ENCODE peak calls at places on chromosomes 16 and 17, in nine cellular contexts. J, S, D, K, M, A, U, N and P are unnamed samples.

GRCh38 chr17:31724026-31724425 is 135.0 kb downstream of the COPRS start:
- DNase-seq in N (no peak), D (peak), S (no peak), U (peak), J (no peak), K (no peak), M (no peak), A (peak), P (peak)

GRCh38 chr16:3478242-3478925 is 16.9 kb downstream of the C16orf90 start:
- DNase-seq in K (no peak), J (no peak), M (no peak), A (no peak), N (no peak), D (no peak), U (no peak), S (no peak), P (no peak)

GRCh38 chr16:66309409-66309808 is 57.1 kb upstream of the CDH5 start:
- DNase-seq in N (no peak), K (no peak), J (no peak), A (no peak), U (no peak), M (no peak), S (no peak), D (no peak), P (no peak)

GRCh38 chr16:12500771-12501170 is 302.9 kb downstream of the CPPED1 start:
- DNase-seq in J (no peak), U (no peak), S (no peak), K (no peak), N (peak), D (no peak), A (no peak), M (no peak), P (no peak)

GRCh38 chr17:76893623-76894358 is 25.6 kb downstream of the MGAT5B start:
- DNase-seq in M (no peak), A (no peak), U (no peak), N (no peak), S (no peak), D (no peak), J (no peak), K (no peak), P (no peak)

GRCh38 chr17:19753661-19754463 is 5.8 kb upstream of the ALDH3A1 start:
- DNase-seq in U (peak), A (peak), M (peak), S (no peak), N (no peak), K (no peak), D (peak), J (no peak), P (no peak)

GRCh38 chr16:4513881-4514280 is 24.7 kb downstream of the CDIP1 start:
- DNase-seq in M (no peak), D (no peak), N (no peak), A (no peak), J (no peak), U (no peak), S (no peak), K (no peak), P (no peak)

GRCh38 chr16:70391881-70392481 is 45.3 kb downstream of the DDX19A start:
- DNase-seq in J (no peak), S (no peak), U (peak), K (no peak), A (peak), N (no peak), D (no peak), M (no peak), P (peak)

GRCh38 chr17:57597531-57598453 is 147.3 kb downstream of the CCDC182 start:
- DNase-seq in D (peak), A (peak), M (no peak), S (peak), J (no peak), K (peak), N (peak), U (peak), P (peak)

GRCh38 chr17:79114455-79115301 is 40.1 kb downstream of the ENGASE start:
- DNase-seq in S (no peak), A (peak), K (no peak), J (no peak), U (peak), M (no peak), N (no peak), D (no peak), P (peak)

GRCh38 chr16:30820952-30821421 is 34.0 kb upstream of the ZNF629 start:
- DNase-seq in D (no peak), S (no peak), U (no peak), M (no peak), A (no peak), K (no peak), J (no peak), N (no peak), P (no peak)

GRCh38 chr16:67176662-67177061 is 6.3 kb downstream of the NOL3 start:
- DNase-seq in M (no peak), K (no peak), S (no peak), J (no peak), U (no peak), N (no peak), D (no peak), A (no peak), P (no peak)

GRCh38 chr16:86368261-86368660 is 142.1 kb upstream of the FOXF1 start:
- DNase-seq in S (no peak), D (no peak), N (no peak), K (no peak), U (no peak), M (no peak), J (no peak), A (no peak), P (no peak)

GRCh38 chr16:30567160-30567990 is 4.1 kb downstream of the ZNF688 start:
- DNase-seq in J (no peak), M (peak), A (no peak), N (peak), K (peak), S (no peak), U (peak), D (no peak), P (no peak)

GRCh38 chr17:77723909-77724875 is 234.3 kb upstream of the TNRC6C start:
- DNase-seq in D (peak), S (no peak), J (no peak), A (no peak), M (no peak), K (no peak), U (no peak), N (no peak), P (no peak)

GRCh38 chr16:2712063-2712441 is 8.0 kb downstream of the PRSS27 start:
- DNase-seq in U (no peak), K (no peak), M (no peak), N (no peak), J (no peak), D (no peak), A (no peak), S (no peak), P (no peak)

GRCh38 chr16:23140082-23140481 is 9.2 kb downstream of the USP31 start:
- DNase-seq in S (no peak), U (no peak), N (no peak), J (no peak), M (no peak), K (no peak), A (no peak), D (no peak), P (no peak)

GRCh38 chr17:39769974-39770587 is 32.3 kb downstream of the GRB7 start:
- DNase-seq in U (peak), N (peak), D (no peak), S (peak), A (peak), K (peak), M (no peak), J (no peak), P (no peak)

GRCh38 chr16:48366165-48367093 is 18.8 kb downstream of the SIAH1 start:
- DNase-seq in K (peak), M (no peak), J (no peak), S (peak), U (peak), D (peak), N (peak), A (peak), P (peak)

GRCh38 chr17:50573866-50574571 is 13.5 kb downstream of the CACNA1G start:
- DNase-seq in M (no peak), A (no peak), K (no peak), S (no peak), U (no peak), J (no peak), D (no peak), N (no peak), P (no peak)

GRCh38 chr17:7838291-7839075 is 4.5 kb downstream of the KDM6B start:
- DNase-seq in D (no peak), S (no peak), U (peak), K (peak), A (peak), M (no peak), N (peak), J (no peak), P (no peak)

GRCh38 chr16:27792486-27793275 is 242.7 kb downstream of the KATNIP start:
- DNase-seq in S (no peak), K (no peak), M (no peak), U (peak), N (no peak), D (peak), A (no peak), J (no peak), P (no peak)

GRCh38 chr17:9127340-9127739 is 106.0 kb downstream of the NTN1 start:
- DNase-seq in N (no peak), D (no peak), U (no peak), A (no peak), K (no peak), S (no peak), J (no peak), M (no peak), P (no peak)

GRCh38 chr16:57020651-57021050 is 31.3 kb downstream of the NLRC5 start:
- DNase-seq in M (no peak), K (no peak), S (no peak), A (no peak), D (no peak), U (no peak), J (no peak), N (no peak), P (no peak)

GRCh38 chr16:80462902-80463301 is 77.9 kb upstream of the DYNLRB2 start:
- DNase-seq in D (no peak), M (no peak), A (no peak), N (no peak), J (no peak), S (no peak), U (no peak), K (no peak), P (no peak)

GRCh38 chr17:82767041-82767754 is 15.3 kb downstream of the TBCD start:
- DNase-seq in J (no peak), D (no peak), A (no peak), S (no peak), M (no peak), U (peak), K (peak), N (peak), P (peak)

GRCh38 chr16:77043076-77043475 is 147.9 kb upstream of the MON1B start:
- DNase-seq in K (peak), U (peak), M (no peak), S (peak), A (no peak), N (no peak), J (no peak), D (no peak), P (no peak)

GRCh38 chr16:28538733-28539596 is at the start of gene NUPR1:
- DNase-seq in A (peak), J (no peak), D (peak), U (peak), M (no peak), N (no peak), S (peak), K (no peak), P (peak)

GRCh38 chr17:70089513-70090148 is 14.6 kb downstream of the KCNJ16 start:
- DNase-seq in U (peak), M (no peak), N (no peak), K (no peak), D (no peak), S (no peak), A (no peak), J (no peak), P (no peak)

GRCh38 chr16:48538746-48539484 is 71.1 kb downstream of the N4BP1 start:
- DNase-seq in D (no peak), A (no peak), U (no peak), J (no peak), K (no peak), S (no peak), N (peak), M (no peak), P (no peak)

GRCh38 chr16:66070140-66070887 is 296.2 kb upstream of the CDH5 start:
- DNase-seq in M (no peak), J (no peak), S (no peak), K (no peak), U (no peak), D (no peak), N (no peak), A (peak), P (peak)